ENCODE peak calls at places on chromosomes 7 and 10, in six cellular contexts. Y, W, H, I, Z and Q are unnamed samples. For H3K4me1, the result is how much of the 10 kb centered on the place peaks cover.

GRCh38 chr7:141390339-141390738 is 160.9 kb upstream of the AGK start:
- DNase-seq in Y (no peak), W (no peak), H (no peak), I (no peak), Z (no peak), Q (no peak)

GRCh38 chr7:118104812-118105441 is 79.0 kb upstream of the LSM8 start:
- DNase-seq in Y (no peak), W (no peak), H (no peak), I (peak), Z (no peak), Q (no peak)

GRCh38 chr10:80167471-80167870 is 34.9 kb downstream of the PLAC9 start:
- DNase-seq in Y (peak), W (peak), H (no peak), I (no peak), Z (no peak), Q (no peak)

GRCh38 chr10:12981570-12981969 is 19.9 kb downstream of the CCDC3 start:
- DNase-seq in Y (no peak), W (no peak), H (no peak), I (peak), Z (no peak), Q (no peak)

GRCh38 chr7:79412438-79412837 is 41.0 kb downstream of the MAGI2 start:
- DNase-seq in Y (no peak), W (no peak), H (no peak), I (no peak), Z (no peak), Q (no peak)

GRCh38 chr10:3542185-3542611 is 242.8 kb downstream of the KLF6 start:
- DNase-seq in Y (peak), W (no peak), H (peak), I (peak), Z (no peak), Q (peak)

GRCh38 chr10:133353202-133353959 is 4.4 kb downstream of the FUOM start:
- DNase-seq in Y (no peak), W (no peak), H (no peak), I (no peak), Z (no peak), Q (peak)

GRCh38 chr10:3173173-3173878 is 744 bp upstream of the PITRM1 start:
- DNase-seq in Y (peak), W (peak), H (no peak), I (no peak), Z (peak), Q (no peak)

GRCh38 chr7:2527505-2528464 is 8.2 kb downstream of the LFNG start:
- DNase-seq in Y (no peak), W (peak), H (no peak), I (peak), Z (peak), Q (peak)

GRCh38 chr10:79242620-79243152 is 104.6 kb upstream of the PPIF start:
- DNase-seq in Y (peak), W (peak), H (peak), I (peak), Z (no peak), Q (peak)

GRCh38 chr10:113058175-113058961 is 108.3 kb downstream of the TCF7L2 start:
- DNase-seq in Y (no peak), W (no peak), H (no peak), I (peak), Z (no peak), Q (no peak)

GRCh38 chr10:91017202-91017601 is 96.3 kb upstream of the ANKRD1 start:
- DNase-seq in Y (no peak), W (no peak), H (no peak), I (no peak), Z (no peak), Q (no peak)

GRCh38 chr7:41579961-41580935 is 122.6 kb downstream of the INHBA start:
- DNase-seq in Y (no peak), W (no peak), H (no peak), I (peak), Z (no peak), Q (peak)

GRCh38 chr10:60098676-60099601 is 192.6 kb upstream of the CCDC6 start:
- DNase-seq in Y (no peak), W (no peak), H (no peak), I (no peak), Z (peak), Q (no peak)

GRCh38 chr10:59885430-59886134 is 20.8 kb downstream of the CCDC6 start:
- DNase-seq in Y (no peak), W (no peak), H (no peak), I (no peak), Z (no peak), Q (no peak)

GRCh38 chr10:44049301-44050015 is 335.4 kb downstream of the CXCL12 start:
- DNase-seq in Y (no peak), W (no peak), H (no peak), I (no peak), Z (no peak), Q (no peak)

GRCh38 chr7:33982425-33982786 is 77.1 kb downstream of the BMPER start:
- DNase-seq in Y (no peak), W (no peak), H (no peak), I (peak), Z (no peak), Q (peak)

GRCh38 chr7:47153076-47153475 is 428.8 kb downstream of the TNS3 start:
- DNase-seq in Y (no peak), W (no peak), H (no peak), I (peak), Z (no peak), Q (no peak)

GRCh38 chr7:42093361-42093905 is 143.6 kb downstream of the GLI3 start:
- DNase-seq in Y (no peak), W (no peak), H (no peak), I (peak), Z (no peak), Q (no peak)

GRCh38 chr10:24467094-24467493 is 256.6 kb downstream of the ARHGAP21 start:
- DNase-seq in Y (no peak), W (no peak), H (no peak), I (peak), Z (no peak), Q (no peak)

GRCh38 chr7:20172736-20173334 is 44.3 kb downstream of the MACC1 start:
- DNase-seq in Y (peak), W (no peak), H (peak), I (peak), Z (peak), Q (no peak)

GRCh38 chr7:82050134-82050533 is 280.3 kb upstream of the HGF start:
- DNase-seq in Y (no peak), W (no peak), H (peak), I (peak), Z (peak), Q (peak)

GRCh38 chr10:131943021-131943814 is 38.5 kb downstream of the BNIP3 start:
- DNase-seq in Y (peak), W (peak), H (no peak), I (no peak), Z (no peak), Q (no peak)

GRCh38 chr10:104638861-104639594 is 2.1 kb upstream of the SORCS3 start:
- DNase-seq in Y (no peak), W (peak), H (no peak), I (no peak), Z (no peak), Q (no peak)

GRCh38 chr10:92727550-92727949 is 37.8 kb downstream of the HHEX start:
- DNase-seq in Y (no peak), W (no peak), H (no peak), I (no peak), Z (no peak), Q (no peak)

GRCh38 chr10:130802301-130802700 is 509.2 kb downstream of the TCERG1L start:
- DNase-seq in Y (no peak), W (no peak), H (no peak), I (no peak), Z (no peak), Q (no peak)

GRCh38 chr10:91924212-91925021 is 847 bp downstream of the BTAF1 start:
- DNase-seq in Y (no peak), W (no peak), H (no peak), I (peak), Z (no peak), Q (no peak)

GRCh38 chr10:75599875-75600648 is 168.6 kb downstream of the LRMDA start:
- DNase-seq in Y (no peak), W (no peak), H (no peak), I (no peak), Z (no peak), Q (no peak)

GRCh38 chr7:69934475-69934903 is 336.2 kb downstream of the AUTS2 start:
- DNase-seq in Y (no peak), W (no peak), H (no peak), I (no peak), Z (no peak), Q (no peak)

GRCh38 chr7:7100432-7100849 is 81.9 kb upstream of the C1GALT1 start:
- DNase-seq in Y (no peak), W (no peak), H (no peak), I (peak), Z (peak), Q (no peak)

GRCh38 chr7:132980406-132980805 is 101.5 kb downstream of the CHCHD3 start:
- DNase-seq in Y (no peak), W (no peak), H (no peak), I (no peak), Z (no peak), Q (no peak)

GRCh38 chr10:129641982-129642381 is 174.9 kb downstream of the MGMT start:
- DNase-seq in Y (no peak), W (no peak), H (no peak), I (no peak), Z (peak), Q (no peak)

GRCh38 chr10:73522263-73522662 is 26.4 kb upstream of the PPP3CB start:
- DNase-seq in Y (no peak), W (no peak), H (no peak), I (peak), Z (no peak), Q (no peak)

GRCh38 chr7:92588561-92588960 is 1.6 kb downstream of the FAM133B start:
- DNase-seq in Y (no peak), W (no peak), H (no peak), I (no peak), Z (no peak), Q (no peak)

GRCh38 chr10:43237631-43238446 is 29.0 kb downstream of the RASGEF1A start:
- DNase-seq in Y (peak), W (peak), H (peak), I (no peak), Z (no peak), Q (peak)

GRCh38 chr10:49139000-49139865 is 5.4 kb upstream of the FAM170B start:
- DNase-seq in Y (no peak), W (no peak), H (no peak), I (peak), Z (no peak), Q (peak)

GRCh38 chr7:106056513-106057203 is 55.5 kb downstream of the SYPL1 start:
- DNase-seq in Y (peak), W (peak), H (peak), I (peak), Z (peak), Q (peak)

GRCh38 chr10:78656397-78656796 is 412.4 kb upstream of the ZMIZ1 start:
- DNase-seq in Y (no peak), W (no peak), H (no peak), I (no peak), Z (no peak), Q (no peak)

GRCh38 chr10:4725917-4726606 is 99.9 kb upstream of the AKR1E2 start:
- DNase-seq in Y (no peak), W (no peak), H (no peak), I (peak), Z (no peak), Q (no peak)

GRCh38 chr7:152338553-152338952 is 97.2 kb downstream of the KMT2C start:
- DNase-seq in Y (no peak), W (no peak), H (no peak), I (no peak), Z (no peak), Q (no peak)
- H3K4me1 ChIP-seq in Y (under half), W (half or more), H (under half), I (under half), Z (under half), Q (under half)

GRCh38 chr7:54743580-54743979 is 15.4 kb downstream of the SEC61G start:
- DNase-seq in Y (no peak), W (no peak), H (no peak), I (no peak), Z (no peak), Q (no peak)
- H3K4me1 ChIP-seq in Y (under half), W (under half), H (under half), I (under half), Z (under half), Q (under half)

GRCh38 chr7:1369856-1370657 is 89.2 kb downstream of the MICALL2 start:
- DNase-seq in Y (peak), W (no peak), H (no peak), I (no peak), Z (no peak), Q (peak)
- H3K4me1 ChIP-seq in Y (under half), W (under half), H (under half), I (under half), Z (under half), Q (under half)

DNA sequence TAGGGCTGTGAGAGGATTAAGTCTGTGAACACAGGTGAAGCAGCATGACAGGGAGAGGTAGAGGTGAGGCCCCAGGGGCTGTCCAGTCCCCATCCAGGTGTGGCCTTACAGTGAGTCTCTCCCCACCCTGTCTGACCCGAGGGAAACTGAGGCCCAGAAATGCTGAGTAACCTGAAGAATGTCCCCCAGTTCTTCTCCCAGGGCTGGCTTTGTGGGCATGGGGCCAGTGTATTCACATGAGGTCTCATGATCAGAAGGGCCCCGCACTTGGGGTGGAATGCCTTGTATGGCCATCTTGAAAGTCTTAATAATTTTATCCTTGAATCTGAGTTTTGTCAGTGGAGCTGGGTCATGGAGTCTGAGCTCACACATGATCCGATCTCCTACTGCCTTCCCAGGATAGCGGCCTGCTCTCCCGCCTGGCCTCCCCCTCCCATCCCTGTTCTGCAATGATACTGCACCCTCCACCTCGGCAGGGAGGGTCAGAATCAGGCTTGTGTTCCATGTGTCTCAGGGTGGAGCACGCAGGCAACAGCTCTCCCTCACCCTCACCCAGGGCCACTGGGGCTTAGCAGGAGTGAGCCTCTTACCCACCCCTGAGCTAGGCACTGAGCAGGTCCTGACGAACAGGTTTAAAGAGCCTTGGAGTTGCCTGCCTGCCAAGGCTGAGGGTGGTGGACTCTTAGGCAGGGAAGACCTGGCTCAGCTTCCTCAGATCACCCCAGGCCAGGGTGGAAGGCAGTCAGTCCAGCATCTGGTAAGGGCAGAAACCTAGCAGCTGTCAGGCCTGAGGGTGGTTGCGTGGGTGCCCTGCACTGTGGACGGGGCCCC is 41.4 kb upstream of the NPFFR1 start:
- DNase-seq in Y (no peak), W (no peak), H (no peak), I (no peak), Z (no peak), Q (no peak)
- H3K4me1 ChIP-seq in Y (under half), W (half or more), H (under half), I (under half), Z (under half), Q (under half)

GRCh38 chr7:124364283-124364682 is 331.4 kb upstream of the TMEM229A start:
- DNase-seq in Y (no peak), W (no peak), H (no peak), I (no peak), Z (no peak), Q (no peak)
- H3K4me1 ChIP-seq in Y (under half), W (under half), H (under half), I (under half), Z (under half), Q (under half)